ENCODE peak calls at places on chromosomes 6 and 20, in five cellular contexts. U is H1, R is GM23338, B is neural progenitor cell, I is fibroblast of lung. H is an unnamed sample. For H3K4me1, the result is how much of the 10 kb centered on the place peaks cover.

GRCh38 chr20:63394069-63394468 is 32.9 kb upstream of the CHRNA4 start:
- DNase-seq in U (peak), R (peak), B (peak), I (peak), H (no peak)

GRCh38 chr6:150336299-150336698 is 32.5 kb upstream of the IYD start:
- DNase-seq in U (no peak), R (no peak), B (peak), I (peak), H (no peak)

GRCh38 chr20:44970243-44970757 is 4.0 kb downstream of the STK4 start:
- DNase-seq in U (no peak), R (no peak), B (no peak), I (peak), H (no peak)

GRCh38 chr20:41234546-41234945 is 83.0 kb downstream of the ZHX3 start:
- DNase-seq in U (no peak), R (no peak), B (peak), I (no peak), H (peak)

GRCh38 chr20:37282558-37282957 is 6.9 kb upstream of the MANBAL start:
- DNase-seq in U (no peak), R (peak), B (peak), I (peak), H (peak)

GRCh38 chr6:89433637-89434499 is 916 bp downstream of the ANKRD6 start:
- DNase-seq in U (no peak), R (peak), B (peak), I (no peak), H (peak)

GRCh38 chr6:26103770-26104456 is 16.7 kb downstream of the HFE start:
- DNase-seq in U (peak), R (peak), B (peak), I (peak), H (peak)

GRCh38 chr20:50828363-50829136 is 33.7 kb downstream of the BCAS4 start:
- DNase-seq in U (no peak), R (no peak), B (no peak), I (no peak), H (no peak)

GRCh38 chr6:20370801-20371200 is 30.9 kb upstream of the E2F3 start:
- DNase-seq in U (no peak), R (no peak), B (no peak), I (no peak), H (no peak)

GRCh38 chr20:32583581-32584045 is 1.5 kb downstream of the NOL4L start:
- DNase-seq in U (no peak), R (peak), B (peak), I (no peak), H (no peak)

GRCh38 chr6:11952291-11952690 is 59.8 kb upstream of the HIVEP1 start:
- DNase-seq in U (no peak), R (no peak), B (no peak), I (no peak), H (peak)

GRCh38 chr20:9068896-9069663 is at the start of gene PLCB4:
- DNase-seq in U (no peak), R (peak), B (peak), I (peak), H (peak)

GRCh38 chr20:43944653-43945235 is 30.1 kb downstream of the TOX2 start:
- DNase-seq in U (no peak), R (no peak), B (no peak), I (no peak), H (no peak)

GRCh38 chr20:43914697-43915208 is at the start of gene TOX2:
- DNase-seq in U (no peak), R (peak), B (peak), I (peak), H (no peak)

GRCh38 chr6:113644861-113645575 is 212.1 kb upstream of the MARCKS start:
- DNase-seq in U (no peak), R (no peak), B (no peak), I (peak), H (peak)

GRCh38 chr6:47197672-47198640 is 111.7 kb downstream of the TNFRSF21 start:
- DNase-seq in U (no peak), R (no peak), B (no peak), I (no peak), H (no peak)

GRCh38 chr20:47724398-47724797 is 60.9 kb downstream of the SULF2 start:
- DNase-seq in U (no peak), R (no peak), B (peak), I (no peak), H (no peak)

GRCh38 chr6:158283304-158284005 is 28.8 kb upstream of the TULP4 start:
- DNase-seq in U (peak), R (peak), B (peak), I (peak), H (peak)

GRCh38 chr20:17708675-17709360 is 9.1 kb downstream of the BANF2 start:
- DNase-seq in U (no peak), R (no peak), B (peak), I (no peak), H (no peak)

GRCh38 chr20:22333885-22334545 is 250.4 kb downstream of the FOXA2 start:
- DNase-seq in U (no peak), R (peak), B (peak), I (peak), H (peak)

GRCh38 chr6:41125282-41125681 is 28.9 kb downstream of the TREML1 start:
- DNase-seq in U (no peak), R (no peak), B (no peak), I (no peak), H (no peak)

GRCh38 chr6:112906737-112907136 is 559.6 kb downstream of the RFPL4B start:
- DNase-seq in U (no peak), R (no peak), B (no peak), I (peak), H (peak)

GRCh38 chr20:33419140-33419974 is 18.0 kb upstream of the CDK5RAP1 start:
- DNase-seq in U (no peak), R (no peak), B (no peak), I (peak), H (no peak)

GRCh38 chr6:131951576-131952230 is 531 bp upstream of the CCN2 start:
- DNase-seq in U (no peak), R (peak), B (peak), I (peak), H (no peak)

GRCh38 chr6:95232477-95232876 is 344.9 kb upstream of the MANEA start:
- DNase-seq in U (no peak), R (no peak), B (no peak), I (no peak), H (no peak)

GRCh38 chr6:145086197-145086596 is 649.1 kb downstream of the EPM2A start:
- DNase-seq in U (no peak), R (peak), B (no peak), I (peak), H (no peak)
- H2AFZ ChIP-seq in U (peak), R (peak), B (peak), I (no peak), H (no peak)

GRCh38 chr6:33761581-33761921 is 14.8 kb upstream of the IP6K3 start:
- DNase-seq in U (no peak), R (no peak), B (no peak), I (no peak), H (no peak)

GRCh38 chr6:33764036-33764435 is 17.3 kb upstream of the IP6K3 start:
- DNase-seq in U (no peak), R (no peak), B (no peak), I (no peak), H (peak)

GRCh38 chr6:33763483-33763882 is 16.8 kb upstream of the IP6K3 start:
- DNase-seq in U (no peak), R (no peak), B (no peak), I (no peak), H (peak)

GRCh38 chr6:33762713-33763112 is 16.0 kb upstream of the IP6K3 start:
- DNase-seq in U (no peak), R (no peak), B (no peak), I (no peak), H (peak)

GRCh38 chr6:33761922-33762629 is 15.4 kb upstream of the IP6K3 start:
- DNase-seq in U (no peak), R (peak), B (peak), I (no peak), H (peak)
- TF ChIP-seq CTCF in U (peak), R (peak), B (peak), I (peak), H (peak)

GRCh38 chr6:32968093-32968769 is at the start of gene BRD2:
- DNase-seq in U (no peak), R (peak), B (peak), I (peak), H (peak)
- H3K4me1 ChIP-seq in U (under half), R (under half), B (under half), I (under half), H (under half)

GRCh38 chr6:154682633-154683125 is 50.5 kb upstream of the SCAF8 start:
- DNase-seq in U (no peak), R (no peak), B (no peak), I (no peak), H (no peak)
- H2AFZ ChIP-seq in U (no peak), R (peak), B (peak), I (no peak), H (no peak)

H was measured in osteoblast.